ENCODE peak calls at places on chromosomes 12 and 14, in six cellular contexts. C, P, Q, R, I and H are unnamed samples.

GRCh38 chr12:131084341-131085011 is 130.8 kb downstream of the ADGRD1 start:
- DNase-seq in R (no peak), P (no peak), C (peak), Q (no peak), I (peak), H (no peak)

GRCh38 chr14:84871734-84872133 is 658.2 kb upstream of the FLRT2 start:
- DNase-seq in P (no peak), Q (no peak), I (no peak), R (no peak), C (no peak), H (no peak)

GRCh38 chr12:56143870-56144269 is 8.5 kb upstream of the MYL6B start:
- DNase-seq in I (no peak), Q (peak), P (no peak), C (no peak), R (no peak), H (no peak)

GRCh38 chr14:92121670-92122350 is at the start of the genes CPSF2 and NDUFB1:
- DNase-seq in Q (peak), I (peak), C (peak), P (no peak), R (peak), H (peak)

GRCh38 chr12:81078469-81079196 is 754 bp downstream of the ACSS3 start:
- DNase-seq in R (peak), P (no peak), Q (no peak), I (peak), C (no peak), H (peak)

GRCh38 chr12:48601013-48601756 is 31.3 kb upstream of the LALBA start:
- DNase-seq in Q (no peak), R (no peak), C (no peak), I (no peak), P (no peak), H (peak)

GRCh38 chr14:24367506-24368214 is at the start of gene NFATC4:
- DNase-seq in R (peak), P (peak), C (peak), I (peak), Q (peak), H (peak)

GRCh38 chr14:52075371-52075770 is 6.5 kb upstream of the NID2 start:
- DNase-seq in Q (no peak), C (no peak), R (no peak), P (no peak), I (no peak), H (no peak)

GRCh38 chr12:43362910-43363694 is 188.9 kb downstream of the ADAMTS20 start:
- DNase-seq in Q (no peak), I (no peak), C (no peak), P (no peak), R (no peak), H (no peak)

GRCh38 chr12:53213348-53213747 is 6.3 kb upstream of the ITGB7 start:
- DNase-seq in I (peak), Q (peak), P (no peak), R (peak), C (peak), H (peak)

GRCh38 chr12:125509195-125509594 is 444.0 kb downstream of the AACS start:
- DNase-seq in Q (no peak), P (no peak), I (no peak), R (no peak), C (no peak), H (no peak)

GRCh38 chr14:83960832-83961512 is 1569.0 kb upstream of the FLRT2 start:
- DNase-seq in Q (no peak), P (no peak), I (no peak), C (no peak), R (no peak), H (peak)

GRCh38 chr12:82896979-82897378 is 210.3 kb downstream of the TMTC2 start:
- DNase-seq in I (no peak), R (peak), C (no peak), P (peak), Q (no peak), H (no peak)

GRCh38 chr12:11824069-11824468 is 174.6 kb downstream of the ETV6 start:
- DNase-seq in C (no peak), P (no peak), R (no peak), Q (no peak), I (no peak), H (no peak)

GRCh38 chr14:106738075-106738474 is 1211.7 kb downstream of the TMEM121 start:
- DNase-seq in Q (no peak), C (no peak), I (no peak), P (no peak), R (no peak), H (no peak)

GRCh38 chr12:75208851-75209781 is 523 bp downstream of the KCNC2 start:
- DNase-seq in P (peak), R (no peak), C (peak), Q (no peak), I (no peak), H (peak)

GRCh38 chr14:89702151-89702936 is 252.2 kb downstream of the EFCAB11 start:
- DNase-seq in Q (peak), I (peak), C (peak), R (peak), P (no peak), H (no peak)

GRCh38 chr14:89588840-89589296 is 171.8 kb upstream of the FOXN3 start:
- DNase-seq in Q (no peak), P (no peak), R (no peak), I (no peak), C (no peak), H (no peak)

GRCh38 chr14:73613046-73613383 is 698 bp downstream of the ACOT6 start:
- DNase-seq in Q (no peak), P (no peak), I (no peak), C (no peak), R (no peak), H (no peak)

GRCh38 chr14:56153271-56153670 is 35.1 kb downstream of the PELI2 start:
- DNase-seq in P (no peak), I (no peak), R (no peak), Q (no peak), C (no peak), H (no peak)

GRCh38 chr12:58907326-58907855 is 12.9 kb downstream of the LRIG3 start:
- DNase-seq in P (no peak), I (no peak), R (no peak), C (no peak), Q (no peak), H (no peak)

GRCh38 chr12:67517181-67517887 is 131.2 kb upstream of the DYRK2 start:
- DNase-seq in C (peak), Q (no peak), I (peak), R (peak), P (no peak), H (no peak)

GRCh38 chr12:62957233-62957953 is 22.4 kb upstream of the PPM1H start:
- DNase-seq in P (peak), I (no peak), R (no peak), C (no peak), Q (no peak), H (no peak)

GRCh38 chr12:104677441-104678089 is 220.8 kb downstream of the CHST11 start:
- DNase-seq in P (peak), R (no peak), C (no peak), Q (no peak), I (no peak), H (no peak)

GRCh38 chr14:74362361-74362915 is 14.2 kb downstream of the VRTN start:
- DNase-seq in C (peak), P (peak), Q (peak), I (peak), R (peak), H (peak)

GRCh38 chr14:58367296-58367695 is 28.4 kb upstream of the TOMM20L start:
- DNase-seq in C (no peak), R (peak), Q (no peak), P (peak), I (no peak), H (no peak)

GRCh38 chr12:46950116-46950515 is 124.3 kb upstream of the SLC38A4 start:
- DNase-seq in R (no peak), P (no peak), C (no peak), Q (no peak), I (no peak), H (no peak)

GRCh38 chr14:90599748-90600507 is 203.1 kb downstream of the CALM1 start:
- DNase-seq in C (no peak), Q (no peak), R (no peak), I (no peak), P (peak), H (peak)

DNA sequence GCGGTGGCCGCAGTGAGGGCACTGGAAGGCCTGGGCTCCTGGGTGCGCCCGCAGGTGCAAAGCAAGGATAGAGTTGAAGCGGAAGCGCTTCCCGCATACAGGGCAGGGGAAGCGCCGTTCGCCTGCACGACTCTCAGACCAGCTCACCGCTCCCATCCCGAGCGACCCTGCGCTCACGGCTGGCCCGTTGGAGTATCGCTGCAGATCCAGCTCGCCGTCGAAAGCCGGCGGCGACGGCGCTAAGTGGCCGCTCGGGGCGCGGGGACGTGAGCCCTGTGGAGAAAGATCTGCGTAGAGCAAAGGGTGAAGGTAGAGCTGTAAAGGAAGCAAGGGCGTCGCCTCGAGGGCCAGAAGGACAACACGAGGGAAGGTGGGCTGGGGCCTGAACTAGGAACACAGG is 5.4 kb downstream of the ZNF219 start:
- DNase-seq in P (no peak), C (no peak), Q (no peak), R (no peak), I (no peak), H (peak)
- H3K4me3 ChIP-seq in P (no peak), C (no peak), Q (no peak), R (no peak), I (no peak), H (no peak)

GRCh38 chr12:95790025-95790911 is at the start of gene NTN4:
- DNase-seq in I (peak), R (peak), Q (peak), C (peak), P (no peak), H (peak)
- H3K4me3 ChIP-seq in I (peak), R (peak), Q (peak), C (peak), P (peak), H (peak)

GRCh38 chr14:54627325-54627717 is 60.4 kb downstream of the SAMD4A start:
- DNase-seq in C (no peak), P (no peak), I (no peak), Q (no peak), R (no peak), H (peak)
- H3K4me3 ChIP-seq in C (no peak), P (no peak), I (peak), Q (peak), R (no peak), H (no peak)

GRCh38 chr14:94592457-94592856 is 11.2 kb downstream of the SERPINA5 start:
- DNase-seq in C (no peak), Q (no peak), R (no peak), I (no peak), P (no peak), H (no peak)

GRCh38 chr14:94591871-94592270 is 10.6 kb downstream of the SERPINA5 start:
- DNase-seq in P (no peak), I (no peak), R (no peak), Q (no peak), C (no peak), H (no peak)

GRCh38 chr14:94594441-94594840 is 13.2 kb downstream of the SERPINA5 start:
- DNase-seq in R (no peak), C (no peak), P (no peak), Q (no peak), I (no peak), H (no peak)

GRCh38 chr14:94593376-94593748 is 12.1 kb downstream of the SERPINA5 start:
- DNase-seq in I (no peak), Q (no peak), R (no peak), P (no peak), C (no peak), H (no peak)

DNA sequence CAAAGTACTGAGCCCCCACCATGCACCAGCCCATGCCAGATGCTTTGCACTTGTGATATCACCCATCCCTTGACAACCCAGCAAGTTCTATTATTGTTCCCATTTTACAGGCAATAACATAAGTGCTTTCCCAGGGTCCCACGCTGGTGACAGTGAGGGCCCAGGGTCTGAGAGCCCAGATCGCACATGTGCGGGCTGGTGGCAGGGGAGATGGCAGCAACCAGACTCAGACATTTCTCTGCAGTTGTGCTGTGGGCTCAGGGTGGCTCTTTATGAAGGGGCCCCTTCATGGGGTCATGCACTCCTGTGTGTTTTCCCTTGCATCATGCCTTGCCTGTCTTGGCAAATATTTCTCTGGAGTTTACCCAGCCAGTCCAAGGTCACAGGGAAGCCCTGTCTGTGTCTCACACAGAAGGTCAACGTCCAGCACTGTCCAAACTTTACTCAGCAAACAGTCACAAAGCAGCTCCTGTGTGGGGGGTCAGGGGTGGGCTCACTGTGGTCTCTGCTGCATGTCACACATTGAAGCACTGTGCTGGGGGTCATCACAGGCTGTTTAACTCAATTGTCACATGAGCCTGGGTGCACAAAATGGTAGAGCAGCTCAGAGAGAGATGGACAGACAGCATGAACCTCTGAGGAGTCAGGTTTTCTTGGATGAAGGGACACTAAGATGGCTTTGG is 12.7 kb downstream of the SERPINA5 start:
- DNase-seq in P (no peak), C (no peak), R (peak), I (no peak), Q (no peak), H (no peak)
- H3K4me3 ChIP-seq in P (no peak), C (no peak), R (no peak), I (no peak), Q (no peak), H (no peak)

GRCh38 chr14:65373011-65373670 is 39.4 kb upstream of the FUT8 start:
- DNase-seq in I (no peak), R (no peak), C (no peak), P (no peak), Q (no peak), H (no peak)
- H3K4me3 ChIP-seq in I (no peak), R (no peak), C (no peak), P (no peak), Q (no peak), H (no peak)

GRCh38 chr12:3049176-3049575 is 28.0 kb upstream of the TSPAN9 start:
- DNase-seq in Q (no peak), I (no peak), C (no peak), R (no peak), P (no peak), H (no peak)

GRCh38 chr12:3046441-3047200 is 30.6 kb upstream of the TSPAN9 start:
- DNase-seq in R (no peak), Q (peak), I (no peak), C (no peak), P (no peak), H (no peak)

GRCh38 chr12:3048540-3048939 is 28.6 kb upstream of the TSPAN9 start:
- DNase-seq in P (no peak), C (no peak), I (no peak), Q (no peak), R (no peak), H (no peak)

GRCh38 chr12:3047961-3048360 is 29.2 kb upstream of the TSPAN9 start:
- DNase-seq in R (no peak), Q (peak), I (no peak), C (no peak), P (no peak), H (no peak)

DNA sequence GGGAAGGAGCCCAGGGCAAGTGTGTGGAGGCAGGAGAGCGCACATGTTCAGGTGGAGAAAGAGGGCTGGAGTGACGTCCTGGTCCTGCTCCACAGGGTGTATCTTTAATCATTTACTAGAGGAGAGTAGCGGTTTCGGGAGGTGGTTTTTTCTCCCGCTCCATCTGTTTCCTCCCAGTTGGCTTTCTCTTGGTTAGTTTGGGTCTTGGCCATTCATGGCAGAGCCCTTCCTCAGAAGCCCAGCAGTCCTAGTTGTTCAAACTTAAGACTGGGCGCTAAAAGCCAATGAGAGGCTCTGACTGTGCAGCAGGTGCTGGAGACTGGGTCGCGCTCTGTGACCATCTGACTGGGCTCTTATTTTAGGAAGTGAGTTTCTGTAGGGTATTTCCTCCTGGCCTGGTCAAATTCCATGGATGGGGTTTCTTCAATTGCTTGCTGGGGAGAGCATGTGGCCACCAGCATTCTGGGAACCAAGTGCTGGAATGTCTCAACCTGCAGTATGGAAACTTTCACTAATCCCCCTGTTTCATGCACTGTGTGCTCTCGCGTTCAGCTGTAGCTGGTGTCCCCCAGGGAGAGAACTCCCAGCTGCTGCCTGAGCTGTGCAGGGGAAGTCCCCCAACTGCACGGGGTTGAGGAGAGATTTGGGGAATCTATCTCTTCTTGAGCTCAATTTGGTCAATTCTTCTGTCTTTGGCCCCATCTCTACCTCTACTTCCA is 27.4 kb upstream of the TSPAN9 start:
- DNase-seq in C (no peak), Q (no peak), I (no peak), R (no peak), P (no peak), H (peak)
- H3K4me3 ChIP-seq in C (no peak), Q (no peak), I (no peak), R (no peak), P (no peak), H (no peak)

GRCh38 chr12:107359382-107359781 is 266.0 kb upstream of the CRY1 start:
- DNase-seq in P (no peak), Q (no peak), C (no peak), I (no peak), R (no peak), H (no peak)

GRCh38 chr12:107360033-107360432 is 266.7 kb upstream of the CRY1 start:
- DNase-seq in I (no peak), R (no peak), P (no peak), Q (no peak), C (no peak), H (no peak)

GRCh38 chr12:107362960-107363359 is 269.6 kb upstream of the CRY1 start:
- DNase-seq in R (no peak), C (no peak), I (no peak), Q (no peak), P (no peak), H (no peak)

GRCh38 chr12:107360472-107360871 is 267.1 kb upstream of the CRY1 start:
- DNase-seq in Q (no peak), I (no peak), C (no peak), R (no peak), P (no peak), H (no peak)

GRCh38 chr12:107361970-107362369 is 268.6 kb upstream of the CRY1 start:
- DNase-seq in P (no peak), I (no peak), Q (no peak), C (no peak), R (no peak), H (no peak)
- H3K4me3 ChIP-seq in P (no peak), I (no peak), Q (no peak), C (no peak), R (no peak), H (no peak)